ENCODE peak calls at places on chromosomes 3 and 15, in four cellular contexts. One of them, this sample, is unnamed.

GRCh38 chr15:47718474-47719440 is 1.5 kb downstream of the SEMA6D start:
- DNase-seq in HepG2: no peak
- DNase-seq in adipocyte: peak
- DNase-seq in stimulated activated CD4-positive, alpha-beta T cell treated with anti-CD3 and anti-CD28 coated beads, TNF-alpha, amount 100 ng/mL, for 24 hours: no peak
- DNase-seq in this sample: peak

GRCh38 chr3:172341482-172342059 is 106.7 kb downstream of the GHSR start:
- DNase-seq in HepG2: peak
- DNase-seq in adipocyte: peak
- DNase-seq in stimulated activated CD4-positive, alpha-beta T cell treated with anti-CD3 and anti-CD28 coated beads, TNF-alpha, amount 100 ng/mL, for 24 hours: no peak
- DNase-seq in this sample: peak

GRCh38 chr3:156661158-156661557 is 13.2 kb upstream of the TIPARP start:
- DNase-seq in adipocyte: no peak
- DNase-seq in HepG2: no peak
- DNase-seq in stimulated activated CD4-positive, alpha-beta T cell treated with anti-CD3 and anti-CD28 coated beads, TNF-alpha, amount 100 ng/mL, for 24 hours: no peak
- DNase-seq in this sample: no peak

GRCh38 chr15:85382942-85383341 is 2.5 kb downstream of the AKAP13 start:
- DNase-seq in HepG2: no peak
- DNase-seq in stimulated activated CD4-positive, alpha-beta T cell treated with anti-CD3 and anti-CD28 coated beads, TNF-alpha, amount 100 ng/mL, for 24 hours: no peak
- DNase-seq in adipocyte: no peak
- DNase-seq in this sample: no peak

GRCh38 chr3:69791111-69791510 is 51.8 kb downstream of the MITF start:
- DNase-seq in adipocyte: peak
- DNase-seq in HepG2: no peak
- DNase-seq in stimulated activated CD4-positive, alpha-beta T cell treated with anti-CD3 and anti-CD28 coated beads, TNF-alpha, amount 100 ng/mL, for 24 hours: no peak
- DNase-seq in this sample: peak

GRCh38 chr3:10419637-10420232 is 85.7 kb downstream of the ATP2B2 start:
- DNase-seq in stimulated activated CD4-positive, alpha-beta T cell treated with anti-CD3 and anti-CD28 coated beads, TNF-alpha, amount 100 ng/mL, for 24 hours: peak
- DNase-seq in adipocyte: no peak
- DNase-seq in HepG2: no peak
- DNase-seq in this sample: no peak

GRCh38 chr3:32117324-32117723 is 10.9 kb downstream of the GPD1L start:
- DNase-seq in stimulated activated CD4-positive, alpha-beta T cell treated with anti-CD3 and anti-CD28 coated beads, TNF-alpha, amount 100 ng/mL, for 24 hours: no peak
- DNase-seq in HepG2: peak
- DNase-seq in adipocyte: peak
- DNase-seq in this sample: no peak

GRCh38 chr3:149314807-149315578 is 18.4 kb downstream of the TM4SF18 start:
- DNase-seq in HepG2: peak
- DNase-seq in adipocyte: peak
- DNase-seq in stimulated activated CD4-positive, alpha-beta T cell treated with anti-CD3 and anti-CD28 coated beads, TNF-alpha, amount 100 ng/mL, for 24 hours: no peak
- DNase-seq in this sample: peak

GRCh38 chr3:147378186-147378503 is 28.2 kb downstream of the ZIC4 start:
- DNase-seq in HepG2: no peak
- DNase-seq in adipocyte: no peak
- DNase-seq in stimulated activated CD4-positive, alpha-beta T cell treated with anti-CD3 and anti-CD28 coated beads, TNF-alpha, amount 100 ng/mL, for 24 hours: no peak
- DNase-seq in this sample: no peak

GRCh38 chr15:91889143-91889815 is 35.8 kb downstream of the SLCO3A1 start:
- DNase-seq in HepG2: no peak
- DNase-seq in adipocyte: no peak
- DNase-seq in stimulated activated CD4-positive, alpha-beta T cell treated with anti-CD3 and anti-CD28 coated beads, TNF-alpha, amount 100 ng/mL, for 24 hours: no peak
- DNase-seq in this sample: no peak

GRCh38 chr15:69820819-69821218 is 276.9 kb downstream of the TLE3 start:
- DNase-seq in stimulated activated CD4-positive, alpha-beta T cell treated with anti-CD3 and anti-CD28 coated beads, TNF-alpha, amount 100 ng/mL, for 24 hours: no peak
- DNase-seq in HepG2: no peak
- DNase-seq in adipocyte: no peak
- DNase-seq in this sample: peak

GRCh38 chr3:61060421-61060861 is 190.8 kb downstream of the FHIT start:
- DNase-seq in adipocyte: no peak
- DNase-seq in HepG2: peak
- DNase-seq in stimulated activated CD4-positive, alpha-beta T cell treated with anti-CD3 and anti-CD28 coated beads, TNF-alpha, amount 100 ng/mL, for 24 hours: no peak
- DNase-seq in this sample: peak

GRCh38 chr3:10000686-10001085 is 14.0 kb upstream of the EMC3 start:
- DNase-seq in adipocyte: no peak
- DNase-seq in HepG2: no peak
- DNase-seq in stimulated activated CD4-positive, alpha-beta T cell treated with anti-CD3 and anti-CD28 coated beads, TNF-alpha, amount 100 ng/mL, for 24 hours: no peak
- DNase-seq in this sample: no peak

GRCh38 chr3:129525341-129525968 is 3.0 kb upstream of the RHO start:
- DNase-seq in adipocyte: peak
- DNase-seq in HepG2: no peak
- DNase-seq in stimulated activated CD4-positive, alpha-beta T cell treated with anti-CD3 and anti-CD28 coated beads, TNF-alpha, amount 100 ng/mL, for 24 hours: no peak
- DNase-seq in this sample: no peak

GRCh38 chr15:90603893-90604292 is 74.2 kb downstream of the CRTC3 start:
- DNase-seq in stimulated activated CD4-positive, alpha-beta T cell treated with anti-CD3 and anti-CD28 coated beads, TNF-alpha, amount 100 ng/mL, for 24 hours: peak
- DNase-seq in HepG2: no peak
- DNase-seq in adipocyte: peak
- DNase-seq in this sample: no peak

GRCh38 chr3:85939026-85939616 is 980.3 kb downstream of the CADM2 start:
- DNase-seq in HepG2: no peak
- DNase-seq in stimulated activated CD4-positive, alpha-beta T cell treated with anti-CD3 and anti-CD28 coated beads, TNF-alpha, amount 100 ng/mL, for 24 hours: no peak
- DNase-seq in adipocyte: no peak
- DNase-seq in this sample: peak

GRCh38 chr3:118089563-118089962 is 945.1 kb downstream of the IGSF11 start:
- DNase-seq in HepG2: no peak
- DNase-seq in adipocyte: peak
- DNase-seq in stimulated activated CD4-positive, alpha-beta T cell treated with anti-CD3 and anti-CD28 coated beads, TNF-alpha, amount 100 ng/mL, for 24 hours: no peak
- DNase-seq in this sample: no peak

GRCh38 chr15:89857673-89858072 is 36.1 kb downstream of the AP3S2 start:
- DNase-seq in stimulated activated CD4-positive, alpha-beta T cell treated with anti-CD3 and anti-CD28 coated beads, TNF-alpha, amount 100 ng/mL, for 24 hours: no peak
- DNase-seq in HepG2: peak
- DNase-seq in adipocyte: no peak
- DNase-seq in this sample: peak

GRCh38 chr15:80920271-80920699 is 69.3 kb downstream of the MESD start:
- DNase-seq in adipocyte: no peak
- DNase-seq in stimulated activated CD4-positive, alpha-beta T cell treated with anti-CD3 and anti-CD28 coated beads, TNF-alpha, amount 100 ng/mL, for 24 hours: no peak
- DNase-seq in HepG2: no peak
- DNase-seq in this sample: no peak

GRCh38 chr3:15387171-15387581 is 40.2 kb downstream of the METTL6 start:
- DNase-seq in HepG2: no peak
- DNase-seq in stimulated activated CD4-positive, alpha-beta T cell treated with anti-CD3 and anti-CD28 coated beads, TNF-alpha, amount 100 ng/mL, for 24 hours: no peak
- DNase-seq in adipocyte: no peak
- DNase-seq in this sample: no peak

GRCh38 chr15:54990793-54991192 is 205.9 kb downstream of the RSL24D1 start:
- DNase-seq in adipocyte: no peak
- DNase-seq in HepG2: no peak
- DNase-seq in stimulated activated CD4-positive, alpha-beta T cell treated with anti-CD3 and anti-CD28 coated beads, TNF-alpha, amount 100 ng/mL, for 24 hours: no peak
- DNase-seq in this sample: no peak

GRCh38 chr3:148500791-148501360 is 196.8 kb upstream of the AGTR1 start:
- DNase-seq in adipocyte: peak
- DNase-seq in stimulated activated CD4-positive, alpha-beta T cell treated with anti-CD3 and anti-CD28 coated beads, TNF-alpha, amount 100 ng/mL, for 24 hours: no peak
- DNase-seq in HepG2: no peak
- DNase-seq in this sample: no peak

GRCh38 chr15:80556694-80557367 is 138.3 kb upstream of the ABHD17C start:
- DNase-seq in adipocyte: no peak
- DNase-seq in HepG2: no peak
- DNase-seq in stimulated activated CD4-positive, alpha-beta T cell treated with anti-CD3 and anti-CD28 coated beads, TNF-alpha, amount 100 ng/mL, for 24 hours: no peak
- DNase-seq in this sample: no peak

GRCh38 chr15:60758961-60759729 is 280.2 kb upstream of the ICE2 start:
- DNase-seq in stimulated activated CD4-positive, alpha-beta T cell treated with anti-CD3 and anti-CD28 coated beads, TNF-alpha, amount 100 ng/mL, for 24 hours: no peak
- DNase-seq in adipocyte: peak
- DNase-seq in HepG2: no peak
- DNase-seq in this sample: no peak

GRCh38 chr15:74651251-74651741 is 35.7 kb downstream of the CLK3 start:
- DNase-seq in stimulated activated CD4-positive, alpha-beta T cell treated with anti-CD3 and anti-CD28 coated beads, TNF-alpha, amount 100 ng/mL, for 24 hours: no peak
- DNase-seq in HepG2: no peak
- DNase-seq in adipocyte: no peak
- DNase-seq in this sample: no peak

GRCh38 chr3:134357261-134357913 is 16.9 kb downstream of the AMOTL2 start:
- DNase-seq in adipocyte: no peak
- DNase-seq in HepG2: no peak
- DNase-seq in stimulated activated CD4-positive, alpha-beta T cell treated with anti-CD3 and anti-CD28 coated beads, TNF-alpha, amount 100 ng/mL, for 24 hours: no peak
- DNase-seq in this sample: no peak

GRCh38 chr3:150433347-150433746 is 25.2 kb downstream of the TSC22D2 start:
- DNase-seq in stimulated activated CD4-positive, alpha-beta T cell treated with anti-CD3 and anti-CD28 coated beads, TNF-alpha, amount 100 ng/mL, for 24 hours: no peak
- DNase-seq in adipocyte: no peak
- DNase-seq in HepG2: no peak
- DNase-seq in this sample: no peak

GRCh38 chr15:23869391-23869790 is 182.3 kb upstream of the NDN start:
- DNase-seq in adipocyte: no peak
- DNase-seq in stimulated activated CD4-positive, alpha-beta T cell treated with anti-CD3 and anti-CD28 coated beads, TNF-alpha, amount 100 ng/mL, for 24 hours: no peak
- DNase-seq in HepG2: peak
- DNase-seq in this sample: peak

This sample was measured in hepatocyte.